ENCODE peak calls at places on chromosomes 2 and 18, in six cellular contexts. E is endothelial cell; U is H54; K is activated CD8-positive, alpha-beta memory T cell treated with anti-CD3 and anti-CD28 coated beads for 24 hours; L is A549; G is CD4-positive, alpha-beta T cell. H is an unnamed sample.
A peak's percentile ranks its signal among the peaks of the same experiment; 100 is the strongest.

GRCh38 chr18:77765468-77765867 is 515.8 kb downstream of the GALR1 start:
- DNase-seq in L (peak; percentile 35), G (no peak), E (peak; percentile 7), U (no peak), K (no peak), H (no peak)

GRCh38 chr2:221822416-221822815 is 250.3 kb upstream of the EPHA4 start:
- DNase-seq in G (no peak), U (no peak), K (no peak), E (no peak), L (no peak), H (no peak)

GRCh38 chr2:65186872-65187851 is 40.5 kb upstream of the ACTR2 start:
- DNase-seq in G (peak; percentile 43), E (peak; percentile 84), U (peak; percentile 72), K (peak; percentile 83), L (peak; percentile 83), H (peak; percentile 4)

GRCh38 chr18:45871655-45872054 is 46.2 kb downstream of the SIGLEC15 start:
- DNase-seq in E (no peak), U (peak; percentile 3), L (no peak), G (no peak), K (no peak), H (no peak)

GRCh38 chr2:216260629-216261028 is 111.7 kb downstream of the MARCHF4 start:
- DNase-seq in E (no peak), L (no peak), G (no peak), U (no peak), K (no peak), H (no peak)

GRCh38 chr18:22214731-22215528 is 45.5 kb downstream of the GATA6 start:
- DNase-seq in L (peak; percentile 22), U (peak; percentile 9), K (no peak), G (no peak), E (no peak), H (no peak)

GRCh38 chr2:163709270-163709669 is 26.5 kb downstream of the FIGN start:
- DNase-seq in U (no peak), L (no peak), G (no peak), K (no peak), E (no peak), H (no peak)

GRCh38 chr2:169490834-169491233 is 11.5 kb downstream of the BBS5 start:
- DNase-seq in G (no peak), L (no peak), K (no peak), U (no peak), E (no peak), H (no peak)

GRCh38 chr2:67471681-67472080 is 74.5 kb downstream of the ETAA1 start:
- DNase-seq in U (no peak), G (no peak), K (no peak), E (no peak), L (no peak), H (no peak)

GRCh38 chr18:24930478-24930877 is 421.5 kb downstream of the ZNF521 start:
- DNase-seq in L (no peak), K (no peak), E (no peak), G (no peak), U (no peak), H (no peak)

GRCh38 chr2:190961918-190962487 is 52.0 kb downstream of the STAT1 start:
- DNase-seq in E (no peak), U (no peak), G (no peak), L (no peak), K (no peak), H (no peak)

GRCh38 chr2:182393361-182393760 is 33.5 kb downstream of the PDE1A start:
- DNase-seq in K (no peak), L (no peak), E (no peak), U (no peak), G (no peak), H (no peak)

GRCh38 chr2:100831831-100832230 is 11.9 kb downstream of the NPAS2 start:
- DNase-seq in K (no peak), U (no peak), E (no peak), G (no peak), L (no peak), H (no peak)

GRCh38 chr18:69715322-69715721 is 232.4 kb downstream of the CD226 start:
- DNase-seq in L (no peak), G (no peak), E (no peak), U (no peak), K (no peak), H (no peak)

GRCh38 chr2:168574856-168575630 is 119.0 kb downstream of the CERS6 start:
- DNase-seq in G (no peak), K (no peak), E (no peak), L (no peak), U (no peak), H (no peak)

GRCh38 chr18:54043484-54044256 is 180.8 kb downstream of the MBD2 start:
- DNase-seq in K (no peak), L (no peak), U (no peak), G (no peak), E (no peak), H (no peak)

GRCh38 chr2:210167227-210167626 is 4.0 kb downstream of the KANSL1L start:
- DNase-seq in G (no peak), L (no peak), K (no peak), U (no peak), E (no peak), H (no peak)

GRCh38 chr18:63949068-63949737 is at the start of gene HMSD:
- DNase-seq in G (peak; percentile 33), K (peak; percentile 74), E (peak; percentile 73), L (peak; percentile 40), U (no peak), H (peak; percentile 47)

GRCh38 chr2:36993841-36994620 is 27.7 kb upstream of the STRN start:
- DNase-seq in K (no peak), L (no peak), E (no peak), G (no peak), U (no peak), H (no peak)

GRCh38 chr2:4002841-4003403 is 299.5 kb downstream of the DCDC2C start:
- DNase-seq in U (no peak), E (no peak), G (no peak), L (no peak), K (no peak), H (no peak)

GRCh38 chr2:222127660-222128059 is 171.1 kb downstream of the PAX3 start:
- DNase-seq in K (no peak), G (no peak), L (no peak), E (no peak), U (no peak), H (no peak)